ENCODE peak calls at places on chromosomes 3 and 15, in seven cellular contexts. D is H9, S is pancreas, U is heart left ventricle, V is RWPE1, G is colonic mucosa, F is tibial nerve. E is an unnamed sample.

GRCh38 chr15:93243573-93243972 is 154.6 kb upstream of the RGMA start:
- DNase-seq in D (no peak), S (no peak), U (no peak), V (no peak), G (no peak), F (no peak), E (no peak)

GRCh38 chr3:124811441-124811840 is 75.7 kb downstream of the ITGB5 start:
- DNase-seq in D (no peak), S (no peak), U (peak), V (no peak), G (peak), F (no peak), E (peak)

GRCh38 chr15:25733856-25734679 is 129.1 kb downstream of the ATP10A start:
- DNase-seq in D (no peak), S (no peak), U (no peak), V (no peak), G (no peak), F (no peak), E (no peak)

GRCh38 chr3:136332776-136333175 is 82.6 kb downstream of the PCCB start:
- DNase-seq in D (no peak), S (no peak), U (no peak), V (no peak), G (no peak), F (no peak), E (peak)

GRCh38 chr3:107441617-107442016 is 64.4 kb downstream of the CCDC54 start:
- DNase-seq in D (peak), S (no peak), U (no peak), V (no peak), G (no peak), F (no peak), E (peak)

GRCh38 chr3:53230789-53231188 is 25.0 kb downstream of the TKT start:
- DNase-seq in D (peak), S (no peak), U (no peak), V (no peak), G (no peak), F (no peak), E (no peak)

GRCh38 chr15:65519781-65520299 is 2.4 kb upstream of the DPP8 start:
- DNase-seq in D (no peak), S (no peak), U (no peak), V (no peak), G (no peak), F (no peak), E (no peak)

GRCh38 chr15:82570721-82571519 is 30.7 kb upstream of the RPS17 start:
- DNase-seq in D (peak), S (no peak), U (no peak), V (no peak), G (no peak), F (no peak), E (no peak)

GRCh38 chr3:126858887-126859286 is 124.0 kb upstream of the PLXNA1 start:
- DNase-seq in D (no peak), S (no peak), U (no peak), V (peak), G (no peak), F (no peak), E (peak)

GRCh38 chr3:61445924-61446323 is 115.4 kb upstream of the PTPRG start:
- DNase-seq in D (no peak), S (no peak), U (no peak), V (no peak), G (no peak), F (no peak), E (no peak)

GRCh38 chr15:49182128-49182527 is 12.1 kb downstream of the GALK2 start:
- DNase-seq in D (no peak), S (no peak), U (no peak), V (no peak), G (no peak), F (no peak), E (no peak)

GRCh38 chr3:172103724-172104123 is 64.3 kb downstream of the FNDC3B start:
- DNase-seq in D (no peak), S (no peak), U (no peak), V (peak), G (no peak), F (no peak), E (peak)

GRCh38 chr3:138457863-138458735 is 23.7 kb downstream of the ESYT3 start:
- DNase-seq in D (peak), S (no peak), U (peak), V (no peak), G (no peak), F (no peak), E (no peak)

GRCh38 chr3:16798738-16799137 is 86.0 kb upstream of the PLCL2 start:
- DNase-seq in D (no peak), S (no peak), U (no peak), V (no peak), G (no peak), F (no peak), E (no peak)

GRCh38 chr3:29511701-29512100 is 230.8 kb downstream of the RBMS3 start:
- DNase-seq in D (no peak), S (no peak), U (no peak), V (no peak), G (no peak), F (no peak), E (no peak)

GRCh38 chr3:153291052-153291689 is 129.1 kb downstream of the RAP2B start:
- DNase-seq in D (no peak), S (no peak), U (no peak), V (peak), G (no peak), F (no peak), E (peak)
- TF ChIP-seq CTCF in D (peak), S (no peak), U (peak), V (peak), G (peak), F (peak), E (peak)

GRCh38 chr15:76866716-76867321 is 38.3 kb downstream of the SCAPER start:
- DNase-seq in D (no peak), S (no peak), U (no peak), V (peak), G (no peak), F (no peak), E (peak)
- TF ChIP-seq CTCF in D (peak), S (no peak), U (peak), V (peak), G (peak), F (peak), E (peak)

GRCh38 chr15:41999290-42000285 is 21.3 kb downstream of the PLA2G4E start:
- DNase-seq in D (no peak), S (no peak), U (no peak), V (no peak), G (no peak), F (no peak), E (no peak)

GRCh38 chr15:42007386-42007785 is 13.5 kb downstream of the PLA2G4E start:
- DNase-seq in D (no peak), S (no peak), U (no peak), V (no peak), G (no peak), F (no peak), E (no peak)

GRCh38 chr15:42001236-42001635 is 19.6 kb downstream of the PLA2G4E start:
- DNase-seq in D (no peak), S (no peak), U (no peak), V (no peak), G (no peak), F (no peak), E (no peak)

GRCh38 chr15:41997845-41998244 is 23.0 kb downstream of the PLA2G4E start:
- DNase-seq in D (no peak), S (no peak), U (no peak), V (no peak), G (no peak), F (no peak), E (no peak)

GRCh38 chr15:42002333-42002732 is 18.5 kb downstream of the PLA2G4E start:
- DNase-seq in D (no peak), S (no peak), U (peak), V (no peak), G (no peak), F (no peak), E (no peak)
- TF ChIP-seq CTCF in D (no peak), S (no peak), U (no peak), V (no peak), G (no peak), F (no peak), E (no peak)

GRCh38 chr15:35062164-35063099 is 22.7 kb downstream of the NANOGP8 start:
- DNase-seq in D (no peak), S (no peak), U (no peak), V (no peak), G (no peak), F (no peak), E (no peak)

GRCh38 chr15:35061171-35062163 is 23.6 kb downstream of the NANOGP8 start:
- DNase-seq in D (peak), S (no peak), U (no peak), V (no peak), G (no peak), F (no peak), E (peak)

GRCh38 chr15:35068861-35069260 is 16.2 kb downstream of the NANOGP8 start:
- DNase-seq in D (no peak), S (no peak), U (no peak), V (no peak), G (no peak), F (no peak), E (no peak)

GRCh38 chr15:35067501-35068347 is 17.4 kb downstream of the NANOGP8 start:
- DNase-seq in D (no peak), S (no peak), U (no peak), V (no peak), G (no peak), F (no peak), E (no peak)

GRCh38 chr15:35066094-35066493 is 19.0 kb downstream of the NANOGP8 start:
- DNase-seq in D (no peak), S (no peak), U (no peak), V (no peak), G (no peak), F (no peak), E (no peak)
- TF ChIP-seq CTCF in D (no peak), S (no peak), U (no peak), V (no peak), G (no peak), F (no peak), E (no peak)

GRCh38 chr15:29926083-29926388 is 103.8 kb upstream of the TJP1 start:
- DNase-seq in D (no peak), S (no peak), U (no peak), V (no peak), G (no peak), F (no peak), E (no peak)
- TF ChIP-seq CTCF in D (no peak), S (no peak), U (no peak), V (no peak), G (no peak), F (no peak), E (no peak)

GRCh38 chr3:13217253-13217652 is 144.0 kb upstream of the IQSEC1 start:
- DNase-seq in D (no peak), S (no peak), U (no peak), V (no peak), G (no peak), F (no peak), E (no peak)
- TF ChIP-seq CTCF in D (no peak), S (no peak), U (no peak), V (no peak), G (no peak), F (no peak), E (no peak)

DNA sequence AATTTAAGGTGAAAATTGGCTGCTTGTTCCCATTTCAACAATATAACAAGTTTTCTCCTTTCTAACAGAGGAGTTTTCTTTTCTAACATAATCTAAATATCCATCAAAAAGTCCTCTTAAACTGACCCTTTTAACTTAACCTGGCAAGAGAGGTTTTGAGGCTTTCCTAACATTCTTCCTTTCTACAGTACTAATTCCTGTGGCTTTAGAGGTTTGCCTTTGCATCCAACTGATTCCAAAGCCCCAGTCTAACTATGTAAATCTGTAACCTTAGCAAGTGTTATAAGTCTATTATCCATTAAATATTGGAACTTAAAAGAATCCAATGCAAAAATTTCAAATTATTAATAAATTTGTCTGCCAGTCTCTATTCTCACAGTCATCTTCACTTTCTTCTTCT is 134.1 kb downstream of the ISL2 start:
- DNase-seq in D (no peak), S (no peak), U (no peak), V (no peak), G (no peak), F (no peak), E (peak)
- TF ChIP-seq CTCF in D (no peak), S (no peak), U (no peak), V (no peak), G (no peak), F (no peak), E (no peak)

DNA sequence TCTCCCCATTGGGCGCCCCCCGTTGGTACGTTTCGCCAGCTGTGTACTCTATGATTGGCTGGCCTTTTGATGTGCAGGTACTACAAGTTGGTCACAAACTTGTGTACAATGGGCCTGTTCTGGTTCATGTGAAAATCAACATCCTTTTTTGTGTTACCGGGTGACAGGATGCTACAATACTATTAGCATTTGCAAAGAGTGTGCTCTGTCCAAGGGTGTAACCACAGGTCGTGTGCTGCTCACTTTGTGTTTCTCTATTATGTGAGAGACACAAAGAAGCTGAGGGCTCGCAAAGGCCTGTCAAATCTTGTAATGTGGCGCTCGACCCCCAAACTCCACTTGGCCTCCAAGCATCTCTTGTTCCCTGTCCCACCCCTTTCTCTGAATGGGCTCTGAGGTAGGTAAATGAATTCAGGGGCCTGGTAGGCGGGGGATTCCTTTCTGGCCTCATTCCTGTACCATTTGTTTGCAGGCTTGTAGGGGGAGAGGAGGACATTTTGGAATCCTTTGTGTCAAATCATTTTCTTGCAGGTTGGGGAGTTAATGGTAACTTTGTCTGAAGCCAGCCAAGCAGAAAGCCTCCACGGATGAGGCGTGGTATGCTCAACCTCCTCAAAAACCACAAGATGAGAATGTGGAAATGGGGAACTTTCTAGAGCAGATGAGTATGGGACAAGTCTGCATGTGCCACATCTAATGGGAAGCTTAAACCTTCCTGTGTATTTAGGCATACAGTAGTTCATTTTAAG is 109.1 kb downstream of the OPA1 start:
- DNase-seq in D (no peak), S (no peak), U (no peak), V (no peak), G (no peak), F (no peak), E (no peak)
- TF ChIP-seq CTCF in D (no peak), S (no peak), U (no peak), V (no peak), G (no peak), F (no peak), E (no peak)

GRCh38 chr3:49602049-49602554 is 47.8 kb downstream of the BSN start:
- DNase-seq in D (no peak), S (no peak), U (no peak), V (no peak), G (no peak), F (no peak), E (no peak)
- TF ChIP-seq CTCF in D (no peak), S (no peak), U (no peak), V (no peak), G (no peak), F (no peak), E (no peak)

E was measured in brain microvascular endothelial cell.